ENCODE peak calls at places on chromosome 7, in four cellular contexts. F is HCT116, C is Panc1, I is HepG2. N is an unnamed sample.
A peak's percentile ranks its signal among the peaks of the same experiment; 100 is the strongest.

GRCh38 chr7:106069471-106070200 is 42.5 kb downstream of the SYPL1 start:
- DNase-seq in F (no peak), C (no peak), I (no peak), N (no peak)

GRCh38 chr7:135271255-135271615 is 37.6 kb downstream of the STRA8 start:
- DNase-seq in F (no peak), C (no peak), I (no peak), N (no peak)

GRCh38 chr7:159027803-159028455 is 116.7 kb downstream of the VIPR2 start:
- DNase-seq in F (no peak), C (no peak), I (peak; percentile 12), N (no peak)

GRCh38 chr7:132004528-132004927 is 448.1 kb upstream of the PODXL start:
- DNase-seq in F (no peak), C (no peak), I (no peak), N (peak; percentile 5)

GRCh38 chr7:114082934-114083647 is 164.3 kb upstream of the PPP1R3A start:
- DNase-seq in F (no peak), C (no peak), I (no peak), N (no peak)

GRCh38 chr7:157490465-157490912 is 153.7 kb downstream of the DNAJB6 start:
- DNase-seq in F (peak; percentile 62), C (peak; percentile 33), I (peak; percentile 66), N (peak; percentile 74)

GRCh38 chr7:17297243-17297642 is 1.2 kb upstream of the AHR start:
- DNase-seq in F (no peak), C (no peak), I (no peak), N (no peak)

GRCh38 chr7:43850348-43851116 is 18.8 kb downstream of the MRPS24 start:
- DNase-seq in F (no peak), C (no peak), I (no peak), N (no peak)

GRCh38 chr7:134126937-134127848 is at the start of gene LRGUK:
- DNase-seq in F (no peak), C (peak; percentile 46), I (peak; percentile 64), N (peak; percentile 92)

GRCh38 chr7:7883394-7883793 is 85.2 kb upstream of the GLCCI1 start:
- DNase-seq in F (no peak), C (no peak), I (no peak), N (no peak)

GRCh38 chr7:158017226-158018060 is 570.2 kb downstream of the PTPRN2 start:
- DNase-seq in F (no peak), C (no peak), I (no peak), N (no peak)

GRCh38 chr7:121605297-121605640 is 209.2 kb upstream of the FAM3C start:
- DNase-seq in F (no peak), C (no peak), I (peak; percentile 9), N (no peak)

GRCh38 chr7:21251166-21251806 is 176.6 kb upstream of the SP4 start:
- DNase-seq in F (no peak), C (no peak), I (peak; percentile 65), N (no peak)

GRCh38 chr7:101740981-101741725 is 76.3 kb upstream of the CUX1 start:
- DNase-seq in F (no peak), C (no peak), I (no peak), N (no peak)

GRCh38 chr7:25356534-25357151 is 128.4 kb upstream of the NPVF start:
- DNase-seq in F (no peak), C (no peak), I (no peak), N (no peak)

GRCh38 chr7:11450246-11450645 is 381.8 kb downstream of the THSD7A start:
- DNase-seq in F (no peak), C (no peak), I (no peak), N (no peak)

GRCh38 chr7:159147246-159147645 is 2.6 kb upstream of the VIPR2 start:
- DNase-seq in F (no peak), C (no peak), I (no peak), N (no peak)

GRCh38 chr7:1459930-1460756 is 873 bp upstream of the MICALL2 start:
- DNase-seq in F (no peak), C (no peak), I (no peak), N (no peak)

GRCh38 chr7:46909601-46910051 is 672.3 kb downstream of the TNS3 start:
- DNase-seq in F (no peak), C (no peak), I (no peak), N (no peak)

GRCh38 chr7:10312942-10313341 is 660.7 kb upstream of the PHF14 start:
- DNase-seq in F (no peak), C (no peak), I (no peak), N (no peak)

GRCh38 chr7:144407266-144407931 is 3.9 kb upstream of the NOBOX start:
- DNase-seq in F (no peak), C (no peak), I (no peak), N (no peak)

GRCh38 chr7:44964831-44965440 is 13.9 kb downstream of the MYO1G start:
- DNase-seq in F (no peak), C (no peak), I (no peak), N (no peak)

GRCh38 chr7:158353606-158354570 is 233.7 kb downstream of the PTPRN2 start:
- DNase-seq in F (peak; percentile 22), C (peak; percentile 38), I (peak; percentile 22), N (peak; percentile 71)

GRCh38 chr7:36301914-36302771 is 87.5 kb upstream of the ANLN start:
- DNase-seq in F (no peak), C (no peak), I (no peak), N (peak; percentile 57)

GRCh38 chr7:70678621-70679251 is 453.2 kb upstream of the GALNT17 start:
- DNase-seq in F (no peak), C (no peak), I (no peak), N (no peak)

GRCh38 chr7:17902599-17902998 is 37.7 kb downstream of the SNX13 start:
- DNase-seq in F (no peak), C (no peak), I (no peak), N (no peak)

GRCh38 chr7:101832205-101832631 is 14.8 kb downstream of the CUX1 start:
- DNase-seq in F (no peak), C (no peak), I (no peak), N (no peak)

GRCh38 chr7:44580945-44581344 is 1.1 kb downstream of the TMED4 start:
- DNase-seq in F (no peak), C (no peak), I (no peak), N (peak; percentile 11)

GRCh38 chr7:85125679-85126078 is 61.2 kb downstream of the SEMA3D start:
- DNase-seq in F (no peak), C (no peak), I (no peak), N (no peak)

GRCh38 chr7:76262683-76263402 is 39.6 kb upstream of the HSPB1 start:
- DNase-seq in F (peak; percentile 69), C (peak; percentile 52), I (peak; percentile 68), N (peak; percentile 86)

GRCh38 chr7:96495751-96496216 is 173.9 kb upstream of the SLC25A13 start:
- DNase-seq in F (no peak), C (no peak), I (no peak), N (no peak)

GRCh38 chr7:140275069-140275961 is 98.5 kb upstream of the KDM7A start:
- DNase-seq in F (no peak), C (no peak), I (no peak), N (peak; percentile 66)
- TF ChIP-seq TCF7L2 in F (no peak), C (no peak), I (no peak), N (no peak)

GRCh38 chr7:124701955-124702354 is 63.6 kb downstream of the GPR37 start:
- DNase-seq in F (no peak), C (no peak), I (no peak), N (no peak)
- TF ChIP-seq TCF7L2 in F (no peak), C (no peak), I (no peak), N (no peak)

GRCh38 chr7:69598487-69599148 is 343 bp downstream of the AUTS2 start:
- DNase-seq in F (no peak), C (no peak), I (no peak), N (no peak)

GRCh38 chr7:69598081-69598486 is at the start of gene AUTS2:
- DNase-seq in F (no peak), C (peak; percentile 13), I (peak; percentile 44), N (peak; percentile 71)

GRCh38 chr7:69599879-69600764 is 1.8 kb downstream of the AUTS2 start:
- DNase-seq in F (no peak), C (no peak), I (no peak), N (no peak)

GRCh38 chr7:69597278-69598076 is 798 bp upstream of the AUTS2 start:
- DNase-seq in F (no peak), C (no peak), I (no peak), N (no peak)

GRCh38 chr7:69599211-69599878 is 1.1 kb downstream of the AUTS2 start:
- DNase-seq in F (no peak), C (no peak), I (no peak), N (no peak)
- TF ChIP-seq TCF7L2 in F (no peak), C (no peak), I (no peak), N (no peak)

GRCh38 chr7:2540133-2540532 is 15.2 kb downstream of the BRAT1 start:
- DNase-seq in F (no peak), C (no peak), I (no peak), N (no peak)

GRCh38 chr7:2541291-2542010 is 13.9 kb downstream of the BRAT1 start:
- DNase-seq in F (no peak), C (no peak), I (no peak), N (no peak)

GRCh38 chr7:2537981-2538851 is 17.1 kb downstream of the BRAT1 start:
- DNase-seq in F (no peak), C (no peak), I (no peak), N (no peak)

GRCh38 chr7:2540641-2541051 is 14.7 kb downstream of the BRAT1 start:
- DNase-seq in F (no peak), C (no peak), I (no peak), N (no peak)

GRCh38 chr7:2539031-2540028 is 16.0 kb downstream of the BRAT1 start:
- DNase-seq in F (no peak), C (no peak), I (no peak), N (no peak)
- TF ChIP-seq TCF7L2 in F (no peak), C (no peak), I (no peak), N (no peak)

GRCh38 chr7:130697791-130698190 is 11.4 kb upstream of the TSGA13 start:
- DNase-seq in F (no peak), C (no peak), I (no peak), N (no peak)
- TF ChIP-seq TCF7L2 in F (no peak), C (no peak), I (no peak), N (no peak)

GRCh38 chr7:30771859-30772429 is 727 bp downstream of the MINDY4 start:
- DNase-seq in F (no peak), C (no peak), I (no peak), N (peak; percentile 56)
- TF ChIP-seq TCF7L2 in F (no peak), C (no peak), I (no peak), N (no peak)

GRCh38 chr7:27130540-27131389 is at the start of gene HOXA4:
- DNase-seq in F (no peak), C (no peak), I (peak; percentile 77), N (no peak)
- TF ChIP-seq TCF7L2 in F (peak; percentile 41), C (no peak), I (no peak), N (no peak)